ENCODE peak calls at places on chromosomes 2 and 18, in four cellular contexts. F is mesendoderm, K is astrocyte of the spinal cord, B is hippocampal formation. Q is an unnamed sample.
A peak's percentile ranks its signal among the peaks of the same experiment; 100 is the strongest.

GRCh38 chr2:48165066-48165753 is 258.9 kb upstream of the FBXO11 start:
- DNase-seq in F (no peak), K (no peak), B (no peak), Q (no peak)

GRCh38 chr2:27304488-27305240 is 3.6 kb downstream of the UCN start:
- DNase-seq in B (no peak), K (no peak), F (no peak), Q (no peak)

GRCh38 chr2:20419007-20419576 is 27.8 kb upstream of the RHOB start:
- DNase-seq in K (peak; percentile 36), B (no peak), F (no peak), Q (no peak)

GRCh38 chr2:26018184-26018716 is 15.6 kb upstream of the RAB10 start:
- DNase-seq in K (peak; percentile 88), F (peak; percentile 85), B (peak; percentile 26), Q (no peak)

GRCh38 chr2:164203131-164203530 is 418.2 kb downstream of the GRB14 start:
- DNase-seq in K (no peak), F (no peak), B (no peak), Q (no peak)

GRCh38 chr2:241137276-241138190 is 11.7 kb downstream of the PASK start:
- DNase-seq in B (no peak), K (no peak), F (no peak), Q (no peak)

GRCh38 chr18:67199993-67200617 is 316.4 kb downstream of the DSEL start:
- DNase-seq in F (peak; percentile 59), K (peak; percentile 73), B (no peak), Q (no peak)

GRCh38 chr2:176162911-176163654 is 6.0 kb downstream of the HOXD3 start:
- DNase-seq in K (no peak), B (no peak), F (no peak), Q (no peak)

GRCh38 chr2:187500585-187501359 is 52.7 kb upstream of the CALCRL start:
- DNase-seq in F (peak; percentile 83), K (peak; percentile 57), B (no peak), Q (no peak)

GRCh38 chr2:1741851-1742250 is 2.5 kb downstream of the PXDN start:
- DNase-seq in K (no peak), F (no peak), B (no peak), Q (no peak)

GRCh38 chr2:127681976-127682857 is 6.9 kb upstream of the LIMS2 start:
- DNase-seq in B (no peak), K (no peak), F (no peak), Q (no peak)

Q was measured in pulmonary artery endothelial cell.